ENCODE peak calls at places on chromosomes 11 and 22, in ten cellular contexts. E is stimulated activated CD4-positive, alpha-beta T cell treated with anti-CD3 and anti-CD28 coated beads, TNF-alpha, amount 100 ng/mL, for 24 hours; Z is naive thymus-derived CD8-positive, alpha-beta T cell; M is stimulated activated CD8-positive, alpha-beta memory T cell treated with anti-CD3 and anti-CD28 coated beads, Interleukin-15, amount 100 ng/mL, for 48 hours; B is naive thymus-derived CD4-positive, alpha-beta T cell; X is progenitor cell of endocrine pancreas; U is choroid plexus epithelial cell; J is activated naive CD4-positive, alpha-beta T cell treated with Interleukin-2 at 50 U/mL for 16 hours; R is fibroblast of mammary gland; H is ovary. P is an unnamed sample.

GRCh38 chr11:105937331-105937730 is 84.7 kb downstream of the MSANTD4 start:
- DNase-seq in J (no peak), E (no peak), Z (no peak), X (no peak), B (no peak), M (no peak), R (peak; percentile 30), H (no peak), U (peak; percentile 79), P (no peak)

GRCh38 chr22:31079095-31079642 is 1.9 kb upstream of the SMTN start:
- DNase-seq in M (no peak), E (no peak), R (no peak), Z (no peak), U (no peak), B (no peak), J (no peak), H (peak; percentile 38), X (no peak), P (no peak)

GRCh38 chr11:129894281-129895125 is 875 bp downstream of the NFRKB start:
- DNase-seq in B (no peak), Z (no peak), E (no peak), X (no peak), H (no peak), R (no peak), J (no peak), M (no peak), U (peak; percentile 13), P (peak; percentile 17)

GRCh38 chr11:92482502-92482901 is 257.9 kb downstream of the FAT3 start:
- DNase-seq in E (no peak), J (no peak), B (no peak), H (no peak), U (no peak), Z (no peak), X (no peak), R (no peak), M (no peak), P (no peak)

GRCh38 chr11:122105009-122105828 is 10.8 kb downstream of the BLID start:
- DNase-seq in B (no peak), E (no peak), U (no peak), J (no peak), Z (no peak), R (no peak), M (no peak), X (no peak), H (no peak), P (no peak)

GRCh38 chr11:91188484-91188883 is 965.6 kb upstream of the CHORDC1 start:
- DNase-seq in U (no peak), X (no peak), R (no peak), B (no peak), E (no peak), J (no peak), M (no peak), H (no peak), Z (no peak), P (no peak)

GRCh38 chr11:68686486-68686885 is 2.1 kb downstream of the GAL start:
- DNase-seq in H (no peak), Z (no peak), B (no peak), X (no peak), E (no peak), R (no peak), M (no peak), J (no peak), U (no peak), P (no peak)

GRCh38 chr11:125887373-125888324 is at the start of gene HYLS1:
- DNase-seq in E (peak; percentile 93), X (peak; percentile 81), M (peak; percentile 96), Z (peak; percentile 90), R (peak; percentile 97), B (peak; percentile 100), H (peak; percentile 91), U (peak; percentile 99), J (peak; percentile 98), P (peak; percentile 100)

GRCh38 chr11:42631223-42631843 is 680.5 kb upstream of the API5 start:
- DNase-seq in U (peak; percentile 2), R (peak; percentile 16), X (no peak), M (no peak), E (no peak), J (no peak), B (no peak), Z (no peak), H (no peak), P (no peak)

GRCh38 chr11:134313379-134313778 is 18.4 kb upstream of the GLB1L2 start:
- DNase-seq in R (no peak), B (no peak), Z (no peak), J (no peak), U (no peak), X (no peak), E (no peak), M (no peak), H (no peak), P (no peak)

GRCh38 chr11:110077318-110077717 is 15.9 kb upstream of the ZC3H12C start:
- DNase-seq in J (no peak), M (no peak), X (no peak), R (no peak), E (no peak), Z (no peak), H (no peak), U (no peak), B (no peak), P (no peak)

GRCh38 chr11:2992234-2992999 is at the start of gene NAP1L4:
- DNase-seq in E (peak; percentile 93), R (peak; percentile 95), M (peak; percentile 95), B (peak; percentile 92), X (peak; percentile 94), Z (peak; percentile 96), H (peak; percentile 97), J (peak; percentile 97), U (peak; percentile 98), P (peak; percentile 96)

GRCh38 chr11:4607782-4608666 is at the start of gene TRIM68:
- DNase-seq in M (peak; percentile 92), J (peak; percentile 96), E (peak; percentile 91), Z (peak; percentile 93), H (peak; percentile 97), X (peak; percentile 92), U (peak; percentile 98), B (peak; percentile 93), R (peak; percentile 93), P (peak; percentile 94)

GRCh38 chr22:19823638-19824196 is 31.0 kb downstream of the GNB1L start:
- DNase-seq in M (no peak), R (no peak), J (no peak), Z (no peak), X (no peak), B (no peak), H (no peak), E (no peak), U (no peak), P (no peak)

GRCh38 chr11:56841210-56841810 is 92.8 kb upstream of the OR9G4 start:
- DNase-seq in E (no peak), U (peak; percentile 77), J (peak; percentile 4), H (peak; percentile 20), B (no peak), M (no peak), Z (no peak), X (peak; percentile 29), R (peak; percentile 67), P (peak; percentile 4)

GRCh38 chr11:59669611-59670009 is 773 bp upstream of the PATL1 start:
- DNase-seq in H (peak; percentile 61), B (peak; percentile 45), U (peak; percentile 82), R (peak; percentile 59), J (no peak), Z (no peak), E (no peak), M (no peak), X (peak; percentile 18), P (no peak)

GRCh38 chr11:130166457-130166784 is 6.8 kb downstream of the ST14 start:
- DNase-seq in H (no peak), X (no peak), U (peak; percentile 98), M (no peak), Z (no peak), R (peak; percentile 99), B (no peak), E (no peak), J (no peak), P (no peak)

GRCh38 chr11:18455686-18456372 is at the start of gene LDHAL6A:
- DNase-seq in H (peak; percentile 29), M (no peak), U (no peak), Z (no peak), B (no peak), R (no peak), E (no peak), X (no peak), J (peak; percentile 3), P (no peak)

GRCh38 chr22:32808038-32808445 is 6.5 kb downstream of the TIMP3 start:
- DNase-seq in R (no peak), B (no peak), M (no peak), U (no peak), E (no peak), Z (no peak), X (no peak), H (no peak), J (no peak), P (no peak)

GRCh38 chr11:803770-804598 is 1.0 kb downstream of the PIDD1 start:
- DNase-seq in M (no peak), Z (no peak), U (no peak), H (no peak), E (no peak), R (no peak), B (no peak), J (no peak), X (no peak), P (no peak)

GRCh38 chr22:39448205-39449054 is 8.4 kb upstream of the MGAT3 start:
- DNase-seq in J (no peak), X (no peak), H (no peak), R (no peak), M (no peak), E (no peak), U (no peak), B (no peak), Z (no peak), P (no peak)

GRCh38 chr11:34416088-34416487 is 22.6 kb upstream of the CAT start:
- DNase-seq in U (no peak), E (no peak), Z (no peak), B (no peak), J (no peak), R (no peak), X (no peak), M (no peak), H (no peak), P (no peak)

GRCh38 chr11:61860054-61860903 is 31.1 kb downstream of the FADS3 start:
- DNase-seq in R (peak; percentile 61), B (no peak), E (no peak), H (peak; percentile 66), U (peak; percentile 64), J (no peak), M (no peak), Z (no peak), X (no peak), P (no peak)

GRCh38 chr11:9596926-9597325 is 23.5 kb downstream of the WEE1 start:
- DNase-seq in B (no peak), E (no peak), X (no peak), H (no peak), Z (no peak), M (no peak), U (no peak), J (no peak), R (no peak), P (no peak)

GRCh38 chr11:41201156-41201555 is 258.3 kb downstream of the LRRC4C start:
- DNase-seq in J (no peak), Z (no peak), R (peak; percentile 28), E (no peak), U (peak; percentile 24), B (no peak), H (no peak), M (no peak), X (peak; percentile 49), P (no peak)

GRCh38 chr22:46965552-46966494 is 203.4 kb downstream of the TBC1D22A start:
- DNase-seq in U (no peak), B (no peak), J (no peak), E (no peak), M (no peak), H (no peak), R (peak; percentile 29), X (no peak), Z (no peak), P (no peak)

GRCh38 chr11:66126808-66127555 is 56.9 kb downstream of the PACS1 start:
- DNase-seq in J (peak; percentile 64), U (peak; percentile 86), B (peak; percentile 45), Z (peak; percentile 62), X (no peak), M (peak; percentile 51), H (peak; percentile 34), E (peak; percentile 39), R (peak; percentile 79), P (peak; percentile 55)

GRCh38 chr11:104772806-104773241 is 125.4 kb downstream of the CASP12 start:
- DNase-seq in R (peak; percentile 96), U (peak; percentile 95), J (no peak), E (no peak), H (no peak), B (no peak), X (no peak), M (no peak), Z (peak; percentile 12), P (no peak)